ENCODE peak calls at places on chromosomes 4 and X, in four cellular contexts. F, E, U and H are unnamed samples.

GRCh38 chr4:110751991-110752390 is 129.1 kb upstream of the PITX2 start:
- DNase-seq in F (no peak), E (no peak), U (no peak), H (no peak)

GRCh38 chr4:173477016-173477415 is 53.0 kb downstream of the HAND2 start:
- DNase-seq in F (no peak), E (no peak), U (no peak), H (no peak)

GRCh38 chr4:3347871-3348270 is 55.0 kb downstream of the RGS12 start:
- DNase-seq in F (no peak), E (no peak), U (no peak), H (no peak)

GRCh38 chr4:66555301-66555700 is 885.0 kb upstream of the EPHA5 start:
- DNase-seq in F (no peak), E (no peak), U (no peak), H (no peak)

GRCh38 chr4:151022586-151022985 is 7.5 kb upstream of the LRBA start:
- DNase-seq in F (no peak), E (no peak), U (no peak), H (no peak)

GRCh38 chr4:121370729-121371325 is 10.0 kb downstream of the QRFPR start:
- DNase-seq in F (no peak), E (no peak), U (peak; percentile 36), H (no peak)

GRCh38 chrX:15127010-15127409 is 142.9 kb downstream of the ASB9 start:
- DNase-seq in F (no peak), E (no peak), U (no peak), H (no peak)

GRCh38 chrX:47817421-47817820 is 19.3 kb upstream of the ZNF81 start:
- DNase-seq in F (no peak), E (no peak), U (no peak), H (no peak)

GRCh38 chr4:71187399-71188196 is 151.2 kb upstream of the SLC4A4 start:
- DNase-seq in F (peak; percentile 68), E (no peak), U (no peak), H (no peak)

GRCh38 chr4:127698789-127699200 is 31.4 kb upstream of the SLC25A31 start:
- DNase-seq in F (no peak), E (no peak), U (peak; percentile 69), H (no peak)

GRCh38 chr4:76892601-76893000 is 5.3 kb downstream of the SOWAHB start:
- DNase-seq in F (no peak), E (no peak), U (no peak), H (no peak)

GRCh38 chr4:10094841-10095240 is 21.8 kb downstream of the WDR1 start:
- DNase-seq in F (no peak), E (no peak), U (no peak), H (no peak)

GRCh38 chrX:102651242-102651967 is at the start of gene GPRASP1:
- DNase-seq in F (peak; percentile 72), E (peak; percentile 30), U (no peak), H (peak; percentile 1)

GRCh38 chrX:53333853-53334252 is 52.5 kb upstream of the IQSEC2 start:
- DNase-seq in F (no peak), E (no peak), U (no peak), H (no peak)

GRCh38 chrX:26649534-26649933 is 433.6 kb downstream of the MAGEB5 start:
- DNase-seq in F (no peak), E (no peak), U (peak; percentile 53), H (no peak)

GRCh38 chr4:158098802-158099201 is 74.0 kb downstream of the GASK1B start:
- DNase-seq in F (no peak), E (no peak), U (no peak), H (no peak)

GRCh38 chr4:90537491-90537890 is 410.3 kb downstream of the CCSER1 start:
- DNase-seq in F (no peak), E (no peak), U (peak; percentile 4), H (no peak)

GRCh38 chr4:111066001-111066400 is 443.1 kb upstream of the PITX2 start:
- DNase-seq in F (no peak), E (no peak), U (no peak), H (no peak)

GRCh38 chrX:17413228-17413627 is 38.2 kb downstream of the NHS start:
- DNase-seq in F (no peak), E (no peak), U (peak; percentile 83), H (no peak)

GRCh38 chr4:10115657-10116624 is 658 bp downstream of the WDR1 start:
- DNase-seq in F (peak; percentile 85), E (peak; percentile 43), U (peak; percentile 59), H (peak; percentile 53)

GRCh38 chrX:23493941-23494374 is 159.3 kb downstream of the PTCHD1 start:
- DNase-seq in F (no peak), E (no peak), U (peak; percentile 81), H (no peak)

GRCh38 chr4:680565-680930 is 6.2 kb downstream of the MYL5 start:
- DNase-seq in F (peak; percentile 74), E (no peak), U (no peak), H (no peak)

GRCh38 chr4:143417679-143418403 is 81.2 kb downstream of the GAB1 start:
- DNase-seq in F (no peak), E (no peak), U (no peak), H (no peak)